ENCODE peak calls at places on chromosomes 11 and 22, in five cellular contexts. Z is left ventricle myocardium inferior, T is fibroblast of lung, K is A673, S is GM12865. H is an unnamed sample.

GRCh38 chr11:62601114-62601363 is 626 bp downstream of the MTA2 start:
- DNase-seq in Z (peak; percentile 62), T (no peak), K (no peak), S (peak; percentile 62), H (peak; percentile 71)

GRCh38 chr22:40603088-40603605 is 33.4 kb downstream of the MRTFA start:
- DNase-seq in Z (no peak), T (peak; percentile 87), K (peak; percentile 71), S (no peak), H (no peak)

GRCh38 chr11:450809-451451 is 851 bp downstream of the PTDSS2 start:
- DNase-seq in Z (peak; percentile 47), T (peak; percentile 63), K (peak; percentile 71), S (peak; percentile 84), H (peak; percentile 80)

GRCh38 chr11:94851864-94852581 is 83.9 kb downstream of the AMOTL1 start:
- DNase-seq in Z (no peak), T (no peak), K (no peak), S (no peak), H (no peak)

GRCh38 chr11:20021771-20022362 is 138.4 kb downstream of the DBX1 start:
- DNase-seq in Z (no peak), T (no peak), K (no peak), S (no peak), H (no peak)

GRCh38 chr11:44823006-44823405 is 96.2 kb downstream of the TSPAN18 start:
- DNase-seq in Z (no peak), T (no peak), K (peak; percentile 59), S (peak; percentile 24), H (no peak)

GRCh38 chr22:41288245-41288946 is 2.4 kb upstream of the RANGAP1 start:
- DNase-seq in Z (no peak), T (peak; percentile 84), K (peak; percentile 51), S (no peak), H (no peak)

GRCh38 chr11:110524227-110524626 is 94.5 kb downstream of the FDX1 start:
- DNase-seq in Z (no peak), T (peak; percentile 91), K (no peak), S (no peak), H (no peak)

GRCh38 chr11:45890886-45891550 is 5.6 kb downstream of the MAPK8IP1 start:
- DNase-seq in Z (no peak), T (no peak), K (no peak), S (no peak), H (no peak)

GRCh38 chr11:7494086-7494775 is 8.9 kb downstream of the OLFML1 start:
- DNase-seq in Z (no peak), T (no peak), K (no peak), S (no peak), H (no peak)

GRCh38 chr22:24683671-24684070 is 80.7 kb downstream of the GGT1 start:
- DNase-seq in Z (no peak), T (peak; percentile 74), K (peak; percentile 15), S (no peak), H (no peak)

GRCh38 chr22:32627091-32627490 is 152.5 kb downstream of the FBXO7 start:
- DNase-seq in Z (peak; percentile 53), T (no peak), K (no peak), S (no peak), H (peak; percentile 83)

GRCh38 chr11:126134461-126135155 is 71.9 kb upstream of the CDON start:
- DNase-seq in Z (no peak), T (no peak), K (no peak), S (no peak), H (no peak)

GRCh38 chr11:116993599-116993998 is 104.6 kb downstream of the SIK3 start:
- DNase-seq in Z (no peak), T (peak; percentile 49), K (peak; percentile 47), S (no peak), H (no peak)

GRCh38 chr11:35424157-35424945 is 5.0 kb upstream of the SLC1A2 start:
- DNase-seq in Z (no peak), T (peak; percentile 71), K (no peak), S (no peak), H (no peak)

GRCh38 chr11:10181811-10182210 is 112.2 kb downstream of the SBF2 start:
- DNase-seq in Z (no peak), T (peak; percentile 53), K (peak; percentile 51), S (peak; percentile 16), H (no peak)

GRCh38 chr11:45984192-45984591 is 61.7 kb downstream of the LARGE2 start:
- DNase-seq in Z (no peak), T (no peak), K (peak; percentile 76), S (no peak), H (no peak)

GRCh38 chr11:117903505-117904382 is 25.5 kb downstream of the TMPRSS13 start:
- DNase-seq in Z (no peak), T (no peak), K (no peak), S (no peak), H (no peak)

GRCh38 chr11:2229713-2230297 is 40.6 kb downstream of the ASCL2 start:
- DNase-seq in Z (no peak), T (no peak), K (no peak), S (no peak), H (no peak)

GRCh38 chr11:36953986-36954385 is 355.9 kb upstream of the RAG2 start:
- DNase-seq in Z (no peak), T (no peak), K (peak; percentile 99), S (no peak), H (no peak)

GRCh38 chr11:2363816-2364370 is 13.2 kb upstream of the CD81 start:
- DNase-seq in Z (no peak), T (no peak), K (no peak), S (no peak), H (no peak)

GRCh38 chr11:17102447-17102846 is 25.0 kb upstream of the RPS13 start:
- DNase-seq in Z (no peak), T (no peak), K (no peak), S (no peak), H (no peak)

GRCh38 chr11:969651-970205 is 44.1 kb downstream of the AP2A2 start:
- DNase-seq in Z (no peak), T (no peak), K (no peak), S (no peak), H (peak; percentile 38)

GRCh38 chr11:131839326-131839725 is 468.9 kb downstream of the NTM start:
- DNase-seq in Z (no peak), T (no peak), K (no peak), S (no peak), H (no peak)

GRCh38 chr11:61618991-61619390 is 38.1 kb upstream of the SYT7 start:
- DNase-seq in Z (no peak), T (no peak), K (no peak), S (no peak), H (no peak)

GRCh38 chr22:40414306-40414705 is 43.9 kb downstream of the SGSM3 start:
- DNase-seq in Z (no peak), T (peak; percentile 35), K (no peak), S (no peak), H (no peak)

DNA sequence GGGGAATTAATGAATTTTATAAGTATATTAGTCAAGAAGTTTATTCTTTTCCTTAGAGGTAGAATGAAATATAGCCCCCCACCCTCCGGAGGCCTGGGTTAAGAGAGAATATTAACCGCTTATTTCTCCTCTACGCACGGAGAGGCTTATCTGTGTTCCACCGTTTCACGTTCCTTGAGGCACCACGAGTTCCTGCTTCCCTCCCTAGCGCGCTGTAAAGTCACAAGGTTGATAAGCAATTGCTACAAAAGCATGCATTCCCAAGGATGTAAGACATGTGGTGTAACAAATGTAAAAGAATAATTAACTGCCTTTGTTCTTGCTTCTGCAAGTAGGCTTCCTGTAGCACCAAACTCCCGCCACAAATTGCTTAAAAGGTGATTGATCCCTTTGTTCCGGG is 1.5 kb upstream of the ANKRD42 start:
- DNase-seq in Z (no peak), T (no peak), K (no peak), S (no peak), H (no peak)
- H3K4me3 ChIP-seq in Z (peak overlapping the region; percentile 85), T (no peak overlapping the region), K (peak overlapping the region; percentile 90), S (no peak overlapping the region), H (peak overlapping the region; percentile 91)

GRCh38 chr22:38081941-38082828 is 1.8 kb downstream of the SLC16A8 start:
- DNase-seq in Z (no peak), T (no peak), K (no peak), S (no peak), H (no peak)

GRCh38 chr22:38081636-38081940 is 2.4 kb downstream of the SLC16A8 start:
- DNase-seq in Z (no peak), T (no peak), K (no peak), S (no peak), H (no peak)

GRCh38 chr22:38080468-38080846 is 3.5 kb downstream of the SLC16A8 start:
- DNase-seq in Z (no peak), T (no peak), K (no peak), S (no peak), H (no peak)

GRCh38 chr22:38079804-38080203 is 4.2 kb downstream of the SLC16A8 start:
- DNase-seq in Z (no peak), T (no peak), K (no peak), S (no peak), H (no peak)

GRCh38 chr22:38080847-38081635 is 2.9 kb downstream of the SLC16A8 start:
- DNase-seq in Z (peak; percentile 41), T (peak; percentile 41), K (peak; percentile 37), S (no peak), H (peak; percentile 87)
- H3K4me3 ChIP-seq in Z (peak overlapping the region; percentile 65), T (peak overlapping the region; percentile 23), K (peak overlapping the region; percentile 36), S (no peak overlapping the region), H (peak overlapping the region; percentile 13)

DNA sequence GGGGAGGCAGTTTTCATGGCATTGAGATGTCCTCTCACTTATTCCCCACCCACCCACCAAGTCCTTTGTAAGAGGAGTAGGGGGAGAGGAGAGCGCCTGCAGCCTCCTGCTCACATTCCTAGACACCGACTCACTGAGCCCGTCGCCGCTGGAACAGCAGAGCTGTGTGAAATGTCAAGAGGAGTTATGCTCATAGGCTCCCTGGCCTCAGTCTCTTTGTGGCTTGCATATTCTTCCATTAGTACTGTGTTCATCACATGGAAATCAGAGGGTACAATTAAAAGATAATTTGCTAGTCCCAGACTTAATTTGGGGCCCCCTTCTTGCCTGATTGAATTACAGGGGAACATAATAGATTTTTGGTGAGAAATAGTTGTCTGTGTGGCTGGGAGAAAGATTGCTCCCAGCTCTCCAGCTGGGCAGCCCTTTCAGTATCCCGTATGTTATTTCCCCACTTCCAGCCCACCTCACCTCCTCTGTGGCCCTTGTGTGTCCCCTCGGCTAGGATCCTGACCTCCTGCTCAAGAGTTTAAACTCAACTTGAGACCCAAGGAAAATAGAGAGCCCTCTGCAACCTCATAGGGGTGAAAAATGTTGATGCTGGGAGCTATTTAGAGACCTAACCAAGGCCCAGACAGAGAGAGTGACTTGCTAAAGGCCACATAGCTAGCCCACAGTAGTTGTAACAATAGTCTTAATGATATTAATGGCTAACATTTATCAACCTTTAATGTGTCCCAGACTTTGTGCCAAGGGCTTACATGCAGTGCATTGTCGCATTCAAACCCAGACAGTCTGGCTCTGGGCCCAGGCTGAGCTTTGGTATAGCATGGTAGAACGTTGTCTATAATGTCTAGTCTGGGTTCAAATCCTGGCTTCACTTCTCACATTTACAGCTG is 32.2 kb downstream of the LIMK2 start:
- DNase-seq in Z (no peak), T (peak; percentile 98), K (peak; percentile 64), S (no peak), H (no peak)
- H3K4me3 ChIP-seq in Z (no peak overlapping the region), T (no peak overlapping the region), K (no peak overlapping the region), S (no peak overlapping the region), H (no peak overlapping the region)

GRCh38 chr11:112784323-112785073 is 176.7 kb upstream of the NCAM1 start:
- DNase-seq in Z (peak; percentile 79), T (peak; percentile 95), K (peak; percentile 78), S (no peak), H (peak; percentile 96)
- H3K4me3 ChIP-seq in Z (peak overlapping the region; percentile 54), T (no peak overlapping the region), K (peak overlapping the region; percentile 40), S (no peak overlapping the region), H (no peak overlapping the region)